ENCODE peak calls at places on chromosome 3, in eight cellular contexts. R, N, H, O, X, T, Q and C are unnamed samples.

GRCh38 chr3:195065142-195065863 is 205.7 kb downstream of the XXYLT1 start:
- DNase-seq in R (no peak), N (no peak), H (no peak), O (no peak), X (peak; percentile 30), T (no peak), Q (no peak), C (no peak)

GRCh38 chr3:39180546-39181346 is 11.6 kb downstream of the XIRP1 start:
- DNase-seq in R (peak; percentile 97), N (peak; percentile 77), H (peak; percentile 54), O (peak; percentile 95), X (peak; percentile 92), T (peak; percentile 95), Q (peak; percentile 96), C (peak; percentile 89)

GRCh38 chr3:82085356-82085755 is 323.9 kb upstream of the GBE1 start:
- DNase-seq in R (no peak), N (no peak), H (no peak), O (no peak), X (no peak), T (no peak), Q (no peak), C (no peak)

GRCh38 chr3:37772773-37773291 is 88.8 kb upstream of the CTDSPL start:
- DNase-seq in R (no peak), N (no peak), H (no peak), O (no peak), X (no peak), T (no peak), Q (no peak), C (no peak)

GRCh38 chr3:131795382-131796085 is 239.3 kb downstream of the CPNE4 start:
- DNase-seq in R (no peak), N (peak; percentile 26), H (no peak), O (peak; percentile 10), X (no peak), T (no peak), Q (no peak), C (no peak)

GRCh38 chr3:32553459-32553858 is 17.2 kb downstream of the DYNC1LI1 start:
- DNase-seq in R (no peak), N (no peak), H (no peak), O (no peak), X (no peak), T (no peak), Q (no peak), C (no peak)

GRCh38 chr3:76111808-76112207 is 326.5 kb upstream of the ZNF717 start:
- DNase-seq in R (no peak), N (no peak), H (no peak), O (no peak), X (no peak), T (no peak), Q (no peak), C (no peak)

GRCh38 chr3:30510596-30510995 is 95.8 kb upstream of the TGFBR2 start:
- DNase-seq in R (no peak), N (no peak), H (peak; percentile 55), O (no peak), X (no peak), T (no peak), Q (no peak), C (no peak)

GRCh38 chr3:13124631-13125030 is 51.4 kb upstream of the IQSEC1 start:
- DNase-seq in R (no peak), N (no peak), H (no peak), O (no peak), X (no peak), T (no peak), Q (no peak), C (no peak)

GRCh38 chr3:183188895-183189462 is 26.4 kb upstream of the LAMP3 start:
- DNase-seq in R (peak; percentile 53), N (no peak), H (no peak), O (no peak), X (peak; percentile 25), T (peak; percentile 32), Q (no peak), C (no peak)

GRCh38 chr3:183313331-183313730 is 60.3 kb downstream of the B3GNT5 start:
- DNase-seq in R (no peak), N (no peak), H (no peak), O (no peak), X (no peak), T (no peak), Q (no peak), C (no peak)

GRCh38 chr3:11717301-11717700 is 73.6 kb upstream of the VGLL4 start:
- DNase-seq in R (no peak), N (no peak), H (peak; percentile 39), O (no peak), X (no peak), T (no peak), Q (no peak), C (no peak)

GRCh38 chr3:53829605-53830004 is 16.6 kb downstream of the CHDH start:
- DNase-seq in R (no peak), N (no peak), H (no peak), O (no peak), X (no peak), T (no peak), Q (no peak), C (no peak)

GRCh38 chr3:46863261-46863782 is at the start of gene MYL3:
- DNase-seq in R (no peak), N (no peak), H (no peak), O (no peak), X (no peak), T (peak; percentile 10), Q (no peak), C (peak; percentile 7)

GRCh38 chr3:37621771-37622170 is 239.9 kb upstream of the CTDSPL start:
- DNase-seq in R (no peak), N (no peak), H (no peak), O (no peak), X (no peak), T (no peak), Q (no peak), C (no peak)

GRCh38 chr3:139934557-139935070 is 371 bp upstream of the CLSTN2 start:
- DNase-seq in R (peak; percentile 58), N (peak; percentile 15), H (no peak), O (peak; percentile 75), X (no peak), T (peak; percentile 80), Q (peak; percentile 81), C (peak; percentile 52)

GRCh38 chr3:127001486-127002194 is 18.7 kb downstream of the PLXNA1 start:
- DNase-seq in R (no peak), N (no peak), H (no peak), O (no peak), X (no peak), T (no peak), Q (no peak), C (no peak)

GRCh38 chr3:59469948-59470723 is 420.3 kb upstream of the CFAP20DC start:
- DNase-seq in R (no peak), N (no peak), H (no peak), O (no peak), X (no peak), T (no peak), Q (no peak), C (no peak)

DNA sequence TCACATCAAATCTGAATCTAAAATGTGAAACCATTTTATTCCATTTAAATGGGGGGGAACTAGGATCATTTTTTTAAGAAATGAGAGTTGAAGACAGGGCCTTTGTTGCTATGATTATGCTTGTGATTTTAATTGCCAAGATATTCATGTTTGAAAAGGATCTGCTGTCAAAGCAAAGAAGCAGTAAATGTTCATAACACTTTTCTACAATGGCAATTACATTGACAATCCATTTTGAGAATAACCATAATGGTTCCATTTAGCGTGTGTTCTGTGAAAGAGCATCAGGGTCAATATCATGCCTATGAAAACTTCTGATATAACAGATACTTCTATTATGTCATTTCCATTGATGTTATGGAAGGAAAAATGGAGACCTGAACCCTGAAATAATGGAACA is 745.8 kb upstream of the SGO1 start:
- DNase-seq in R (no peak), N (no peak), H (no peak), O (no peak), X (no peak), T (no peak), Q (no peak), C (no peak)
- H3K9me3 ChIP-seq in R (no peaks in the 10 kb centered on the region), N (no peaks in the 10 kb centered on the region), H (peaks cover 4% of the 10 kb centered on the region), O (no peaks in the 10 kb centered on the region), X (no peaks in the 10 kb centered on the region), T (no peaks in the 10 kb centered on the region), Q (no peaks in the 10 kb centered on the region), C (no peaks in the 10 kb centered on the region)

DNA sequence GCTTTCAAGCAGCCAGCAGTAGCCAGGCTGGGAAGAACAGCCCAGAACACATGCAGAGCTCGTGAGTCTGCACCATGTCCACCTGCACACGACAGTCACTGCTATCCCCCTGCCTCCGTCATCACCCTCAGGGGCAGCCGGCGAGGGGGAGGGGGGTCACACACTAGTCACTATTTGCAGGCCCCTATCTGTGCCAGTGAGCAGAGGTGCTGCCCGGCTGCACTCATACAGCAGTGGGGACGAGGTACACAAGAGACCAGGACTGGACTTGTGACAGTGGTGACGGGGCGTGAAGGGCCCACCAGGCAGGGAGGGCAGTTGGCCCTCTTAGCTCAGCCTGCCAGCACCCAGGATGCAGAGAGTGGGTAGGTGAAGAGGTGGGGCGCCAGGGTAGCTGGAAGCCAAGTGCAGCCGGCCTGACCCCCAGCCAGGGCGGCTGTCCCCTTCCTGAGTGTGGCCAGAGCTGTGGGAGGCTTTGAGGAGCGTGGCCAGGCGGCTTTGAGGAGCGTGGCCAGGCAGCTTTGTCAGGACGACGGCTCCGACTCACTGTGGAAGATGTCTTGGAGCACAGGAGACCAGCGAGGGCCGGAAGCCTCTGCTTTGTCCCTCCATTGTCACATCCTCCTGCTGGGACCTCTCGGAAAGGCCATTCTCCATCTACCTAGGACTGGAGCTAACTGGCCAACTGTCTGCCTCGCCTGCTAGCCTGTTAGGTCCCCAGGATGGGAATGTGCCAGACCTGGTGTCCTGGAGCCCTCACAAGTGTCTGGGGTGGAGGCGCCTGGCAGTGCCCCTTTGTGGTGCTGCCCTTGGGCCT is 52.1 kb upstream of the FGD5 start:
- DNase-seq in R (no peak), N (no peak), H (no peak), O (no peak), X (no peak), T (no peak), Q (peak; percentile 80), C (no peak)
- H3K4me1 ChIP-seq in R (no peaks in the 10 kb centered on the region), N (no peaks in the 10 kb centered on the region), H (no peaks in the 10 kb centered on the region), O (no peaks in the 10 kb centered on the region), X (no peaks in the 10 kb centered on the region), T (no peaks in the 10 kb centered on the region), Q (no peaks in the 10 kb centered on the region), C (no peaks in the 10 kb centered on the region)

DNA sequence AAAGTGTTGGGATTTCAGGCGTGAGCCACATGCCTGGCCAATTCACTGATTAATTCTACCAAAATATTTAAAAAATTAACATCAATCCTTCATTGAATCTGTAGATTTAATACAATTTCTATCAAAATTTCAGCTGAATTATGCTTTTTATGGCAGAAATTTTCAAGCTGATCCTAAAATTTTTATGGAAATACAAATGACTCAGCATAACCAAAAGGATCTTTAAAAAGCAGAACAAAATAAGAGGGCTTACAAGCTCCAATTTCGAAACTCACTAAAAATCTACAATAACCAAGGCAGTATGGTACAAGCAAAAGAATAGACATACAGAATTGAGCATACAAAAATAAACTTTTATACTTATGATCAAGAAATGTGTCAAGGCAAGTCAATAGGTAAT is 180.5 kb upstream of the CTNNB1 start:
- DNase-seq in R (no peak), N (no peak), H (no peak), O (no peak), X (no peak), T (no peak), Q (no peak), C (no peak)
- TF ChIP-seq POLR2A in R (no peak), N (no peak), H (no peak), O (no peak), X (no peak), T (no peak), Q (no peak), C (no peak)

DNA sequence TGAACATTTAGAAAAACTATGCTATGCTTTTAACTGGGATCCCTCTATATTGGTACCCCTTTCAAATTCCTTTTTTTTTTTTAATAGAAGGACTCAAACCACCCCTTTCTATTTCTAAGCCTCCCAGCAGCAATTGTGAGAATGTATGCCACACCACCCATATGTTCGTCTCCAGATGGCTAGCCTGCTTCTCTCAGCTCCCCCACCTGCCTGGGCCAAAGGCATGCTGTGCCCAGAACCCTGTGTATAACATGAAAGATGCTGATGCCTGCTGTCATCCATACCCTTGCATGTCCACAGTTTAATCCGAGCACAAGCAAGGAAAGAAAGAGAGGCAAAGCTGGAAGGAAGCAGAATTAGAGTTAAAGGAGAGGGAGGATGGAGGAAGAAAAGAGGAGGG is 159.5 kb upstream of the CNTN6 start:
- DNase-seq in R (no peak), N (no peak), H (no peak), O (no peak), X (no peak), T (no peak), Q (no peak), C (no peak)
- H3K9me3 ChIP-seq in R (no peaks in the 10 kb centered on the region), N (no peaks in the 10 kb centered on the region), H (peaks cover 10% of the 10 kb centered on the region), O (no peaks in the 10 kb centered on the region), X (no peaks in the 10 kb centered on the region), T (no peaks in the 10 kb centered on the region), Q (no peaks in the 10 kb centered on the region), C (no peaks in the 10 kb centered on the region)